ENCODE peak calls at places on chromosomes 16 and 17, in six cellular contexts. L is HuH-7; O is stimulated activated CD4-positive, alpha-beta T cell treated with anti-CD3 and anti-CD28 coated beads, Interleukin-12 subunit alpha, Interleukin-12 subunit beta, amount 100 ng/mL, for 48 hours; U is fibroblast of gingiva; T is WTC11; B is EH. H is an unnamed sample.

GRCh38 chr17:78329263-78330059 is 30.4 kb downstream of the SOCS3 start:
- DNase-seq in U (peak), B (peak), T (no peak), O (no peak), L (no peak), H (no peak)

GRCh38 chr17:29253037-29253436 is 6.4 kb downstream of the CRYBA1 start:
- DNase-seq in L (no peak), B (no peak), O (no peak), U (no peak), T (no peak), H (no peak)

GRCh38 chr17:21375757-21376584 is at the start of gene KCNJ12:
- DNase-seq in L (no peak), T (peak), U (no peak), B (peak), O (no peak), H (no peak)

GRCh38 chr16:86509759-86510464 is 415 bp upstream of the FOXF1 start:
- DNase-seq in U (peak), B (peak), L (no peak), T (peak), O (no peak), H (no peak)

GRCh38 chr17:29844339-29845048 is 85.5 kb downstream of the SSH2 start:
- DNase-seq in B (no peak), T (no peak), O (no peak), U (no peak), L (no peak), H (no peak)

GRCh38 chr16:85987750-85988078 is 88.8 kb downstream of the IRF8 start:
- DNase-seq in U (no peak), B (no peak), T (no peak), O (no peak), L (no peak), H (no peak)

GRCh38 chr16:66028505-66029216 is 337.8 kb upstream of the CDH5 start:
- DNase-seq in O (no peak), U (peak), L (no peak), B (peak), T (no peak), H (no peak)

GRCh38 chr16:13892301-13892700 is 27.7 kb upstream of the ERCC4 start:
- DNase-seq in T (no peak), L (no peak), U (no peak), B (no peak), O (no peak), H (no peak)

GRCh38 chr16:13919330-13919682 is 648 bp upstream of the ERCC4 start:
- DNase-seq in B (peak), T (no peak), O (no peak), U (peak), L (peak), H (no peak)

GRCh38 chr17:28950752-28951427 is 428 bp downstream of the PHF12 start:
- DNase-seq in U (no peak), L (no peak), B (no peak), T (no peak), O (no peak), H (no peak)

GRCh38 chr16:64982581-64982980 is 139.3 kb downstream of the CDH11 start:
- DNase-seq in B (peak), T (no peak), O (no peak), U (peak), L (no peak), H (no peak)

GRCh38 chr17:69800870-69801269 is 274.2 kb upstream of the KCNJ16 start:
- DNase-seq in B (no peak), O (no peak), L (no peak), T (no peak), U (no peak), H (no peak)

GRCh38 chr16:66409156-66409555 is 17.9 kb upstream of the BEAN1 start:
- DNase-seq in U (no peak), T (no peak), O (no peak), B (peak), L (no peak), H (no peak)

GRCh38 chr17:34386925-34387550 is 24.0 kb upstream of the CCL1 start:
- DNase-seq in B (peak), O (no peak), T (no peak), L (no peak), U (no peak), H (no peak)

GRCh38 chr16:31042866-31043265 is 9.5 kb downstream of the STX4 start:
- DNase-seq in B (no peak), O (no peak), U (no peak), T (no peak), L (no peak), H (no peak)

GRCh38 chr16:68676113-68676860 is 31.2 kb downstream of the CDH3 start:
- DNase-seq in L (no peak), T (no peak), U (no peak), O (no peak), B (peak), H (no peak)

GRCh38 chr16:11312718-11313492 is 31.8 kb upstream of the PRM1 start:
- DNase-seq in B (peak), U (peak), L (peak), O (no peak), T (peak), H (no peak)

GRCh38 chr16:66774981-66775380 is 23.6 kb upstream of the DYNC1LI2 start:
- DNase-seq in T (no peak), L (no peak), U (no peak), B (no peak), O (no peak), H (no peak)

GRCh38 chr17:45319239-45319703 is 2.5 kb upstream of the MAP3K14 start:
- DNase-seq in L (no peak), U (no peak), O (no peak), B (peak), T (no peak), H (no peak)

GRCh38 chr16:71933913-71934696 is 38.8 kb downstream of the IST1 start:
- DNase-seq in B (peak), L (no peak), O (no peak), T (no peak), U (no peak), H (no peak)

GRCh38 chr16:10318798-10319500 is 66.9 kb upstream of the ATF7IP2 start:
- DNase-seq in B (no peak), O (no peak), T (no peak), U (no peak), L (no peak), H (no peak)

GRCh38 chr16:7614022-7614795 is 281.6 kb downstream of the RBFOX1 start:
- DNase-seq in O (no peak), L (no peak), B (no peak), T (no peak), U (no peak), H (no peak)

GRCh38 chr16:4743217-4743897 is 9.0 kb downstream of the DNAAF8 start:
- DNase-seq in U (no peak), O (no peak), T (no peak), B (peak), L (no peak), H (no peak)

H was measured in T-helper 17 cell.